ENCODE peak calls at places on chromosomes 11 and 22, in nine cellular contexts. I is upper lobe of left lung, W is sigmoid colon, R is suprapubic skin, U is A549, K is stomach, V is SK-N-SH, A is HepG2, Z is K562. X is an unnamed sample.

GRCh38 chr11:67312187-67313021 is 9.1 kb downstream of the SSH3 start:
- DNase-seq in I (no peak), W (no peak), R (peak; percentile 82), U (peak; percentile 57), K (peak; percentile 84), V (peak; percentile 69), A (no peak), Z (peak; percentile 77), X (no peak)

GRCh38 chr22:43955883-43956286 is 643 bp downstream of the SAMM50 start:
- DNase-seq in I (no peak), W (no peak), R (no peak), U (no peak), K (no peak), V (no peak), A (no peak), Z (no peak), X (no peak)

GRCh38 chr22:21603973-21604372 is 25.8 kb downstream of the YDJC start:
- DNase-seq in I (no peak), W (no peak), R (no peak), U (no peak), K (no peak), V (no peak), A (no peak), Z (no peak), X (no peak)

GRCh38 chr11:27696112-27696511 is 4.1 kb downstream of the BDNF start:
- DNase-seq in I (no peak), W (no peak), R (no peak), U (no peak), K (no peak), V (no peak), A (no peak), Z (no peak), X (no peak)

GRCh38 chr22:49152146-49152929 is 675.3 kb downstream of the BRD1 start:
- DNase-seq in I (no peak), W (no peak), R (no peak), U (no peak), K (no peak), V (peak; percentile 52), A (no peak), Z (peak; percentile 11), X (no peak)

GRCh38 chr11:76056881-76057280 is 149.4 kb downstream of the WNT11 start:
- DNase-seq in I (no peak), W (no peak), R (no peak), U (no peak), K (no peak), V (no peak), A (no peak), Z (no peak), X (no peak)

GRCh38 chr22:38872831-38873248 is 824 bp upstream of the CBX6 start:
- DNase-seq in I (peak; percentile 91), W (peak; percentile 89), R (no peak), U (peak; percentile 37), K (peak; percentile 51), V (peak; percentile 75), A (no peak), Z (peak; percentile 48), X (no peak)

GRCh38 chr11:1221848-1222311 is 986 bp upstream of the MUC5B start:
- DNase-seq in I (peak; percentile 71), W (peak; percentile 56), R (peak; percentile 59), U (no peak), K (no peak), V (peak; percentile 27), A (no peak), Z (no peak), X (no peak)

GRCh38 chr11:119641991-119642745 is 86.8 kb downstream of the NECTIN1 start:
- DNase-seq in I (no peak), W (no peak), R (no peak), U (peak; percentile 30), K (no peak), V (peak; percentile 50), A (peak; percentile 40), Z (peak; percentile 70), X (no peak)

GRCh38 chr11:132992838-132993680 is 539.2 kb downstream of the OPCML start:
- DNase-seq in I (no peak), W (no peak), R (no peak), U (no peak), K (no peak), V (peak; percentile 63), A (no peak), Z (no peak), X (no peak)

GRCh38 chr11:108790501-108791299 is 125.8 kb downstream of the DDX10 start:
- DNase-seq in I (no peak), W (no peak), R (no peak), U (no peak), K (no peak), V (no peak), A (no peak), Z (no peak), X (no peak)

GRCh38 chr11:47399860-47400812 is 8.3 kb upstream of the SLC39A13 start:
- DNase-seq in I (peak; percentile 89), W (no peak), R (no peak), U (no peak), K (no peak), V (peak; percentile 82), A (no peak), Z (peak; percentile 96), X (no peak)

GRCh38 chr11:105024394-105024793 is 1.4 kb upstream of the CASP5 start:
- DNase-seq in I (no peak), W (no peak), R (no peak), U (no peak), K (no peak), V (no peak), A (no peak), Z (no peak), X (no peak)

GRCh38 chr11:110428040-110428439 is 1.7 kb upstream of the FDX1 start:
- DNase-seq in I (no peak), W (no peak), R (no peak), U (no peak), K (no peak), V (no peak), A (no peak), Z (no peak), X (no peak)

GRCh38 chr11:26675233-26675928 is 46.5 kb downstream of the SLC5A12 start:
- DNase-seq in I (no peak), W (no peak), R (no peak), U (no peak), K (no peak), V (no peak), A (no peak), Z (no peak), X (no peak)

GRCh38 chr22:39967996-39968968 is 8.1 kb downstream of the TMA7B start:
- DNase-seq in I (no peak), W (peak; percentile 69), R (no peak), U (no peak), K (no peak), V (peak; percentile 17), A (no peak), Z (no peak), X (peak; percentile 51)

GRCh38 chr11:93537767-93538261 is 5.4 kb downstream of the SMCO4 start:
- DNase-seq in I (peak; percentile 67), W (no peak), R (no peak), U (no peak), K (peak; percentile 34), V (no peak), A (no peak), Z (no peak), X (peak; percentile 52)

GRCh38 chr11:825366-826231 is 2.1 kb upstream of the CRACR2B start:
- DNase-seq in I (peak; percentile 64), W (no peak), R (no peak), U (no peak), K (peak; percentile 87), V (no peak), A (no peak), Z (no peak), X (no peak)

GRCh38 chr11:64580387-64580786 is 10.6 kb upstream of the SLC22A12 start:
- DNase-seq in I (no peak), W (peak; percentile 13), R (no peak), U (no peak), K (no peak), V (no peak), A (no peak), Z (no peak), X (no peak)

GRCh38 chr11:8318536-8318935 is 54.9 kb upstream of the LMO1 start:
- DNase-seq in I (peak; percentile 37), W (peak; percentile 55), R (no peak), U (no peak), K (no peak), V (no peak), A (no peak), Z (peak; percentile 50), X (no peak)
- TF ChIP-seq CTCF in I (no peak), W (no peak), R (no peak), U (peak; percentile 6), K (no peak), V (no peak), A (peak; percentile 55), Z (peak; percentile 60), X (no peak)

GRCh38 chr11:130282111-130282510 is 32.6 kb downstream of the ZBTB44 start:
- DNase-seq in I (no peak), W (no peak), R (no peak), U (no peak), K (no peak), V (no peak), A (no peak), Z (no peak), X (no peak)
- TF ChIP-seq EP300 in I (no peak), W (no peak), R (no peak), U (no peak), K (no peak), V (no peak), A (no peak), Z (no peak), X (no peak)

GRCh38 chr11:44120169-44120568 is 24.7 kb downstream of the EXT2 start:
- DNase-seq in I (no peak), W (no peak), R (no peak), U (peak; percentile 39), K (no peak), V (peak; percentile 18), A (no peak), Z (peak; percentile 39), X (no peak)
- TF ChIP-seq CTCF in I (no peak), W (peak; percentile 9), R (no peak), U (no peak), K (no peak), V (peak; percentile 36), A (peak; percentile 27), Z (peak; percentile 58), X (no peak)

GRCh38 chr11:128696930-128697329 is 3.1 kb downstream of the FLI1 start:
- DNase-seq in I (no peak), W (no peak), R (no peak), U (no peak), K (no peak), V (no peak), A (no peak), Z (no peak), X (no peak)

GRCh38 chr11:128701086-128701485 is 7.2 kb downstream of the FLI1 start:
- DNase-seq in I (no peak), W (no peak), R (no peak), U (no peak), K (no peak), V (no peak), A (no peak), Z (no peak), X (no peak)

GRCh38 chr11:128694618-128695481 is 978 bp downstream of the FLI1 start:
- DNase-seq in I (peak; percentile 89), W (peak; percentile 69), R (no peak), U (no peak), K (no peak), V (peak; percentile 66), A (no peak), Z (no peak), X (no peak)

GRCh38 chr11:128695539-128696221 is 1.8 kb downstream of the FLI1 start:
- DNase-seq in I (no peak), W (peak; percentile 77), R (no peak), U (no peak), K (no peak), V (no peak), A (no peak), Z (no peak), X (no peak)

GRCh38 chr11:128697645-128698174 is 3.8 kb downstream of the FLI1 start:
- DNase-seq in I (no peak), W (no peak), R (no peak), U (no peak), K (no peak), V (no peak), A (no peak), Z (no peak), X (no peak)
- TF ChIP-seq EP300 in I (no peak), W (no peak), R (no peak), U (no peak), K (no peak), V (no peak), A (no peak), Z (no peak), X (no peak)